ENCODE peak calls at places on chromosomes 16 and 17, in seven cellular contexts. F, N, J, B, X, O and P are unnamed samples.

GRCh38 chr17:74686761-74687160 is 26.0 kb downstream of the CD300LF start:
- DNase-seq in F (peak; percentile 17), N (no peak), J (no peak), B (peak; percentile 39), X (no peak), O (no peak), P (no peak)

GRCh38 chr17:45313419-45313771 is 3.4 kb downstream of the MAP3K14 start:
- DNase-seq in F (no peak), N (no peak), J (no peak), B (no peak), X (no peak), O (no peak), P (no peak)

GRCh38 chr16:85330694-85331188 is 218.5 kb upstream of the CIBAR2 start:
- DNase-seq in F (peak; percentile 71), N (peak; percentile 95), J (peak; percentile 78), B (peak; percentile 87), X (peak; percentile 86), O (peak; percentile 80), P (peak; percentile 53)

GRCh38 chr17:21674242-21674731 is 18.0 kb upstream of the KCNJ18 start:
- DNase-seq in F (no peak), N (no peak), J (no peak), B (no peak), X (no peak), O (peak; percentile 39), P (no peak)

GRCh38 chr17:75807861-75808260 is 23.3 kb downstream of the UNK start:
- DNase-seq in F (no peak), N (no peak), J (no peak), B (no peak), X (no peak), O (no peak), P (no peak)

GRCh38 chr17:35612924-35613521 is 25.9 kb downstream of the AP2B1 start:
- DNase-seq in F (peak; percentile 48), N (peak; percentile 64), J (peak; percentile 61), B (peak; percentile 56), X (peak; percentile 12), O (peak; percentile 52), P (peak; percentile 51)

GRCh38 chr16:11681977-11682654 is 13.9 kb downstream of the SNN start:
- DNase-seq in F (no peak), N (no peak), J (no peak), B (peak; percentile 94), X (no peak), O (no peak), P (no peak)

GRCh38 chr17:41483991-41484826 is 3.3 kb upstream of the KRT35 start:
- DNase-seq in F (peak; percentile 19), N (no peak), J (no peak), B (no peak), X (no peak), O (peak; percentile 26), P (no peak)

GRCh38 chr16:14018848-14019247 is 52.3 kb upstream of the MRTFB start:
- DNase-seq in F (no peak), N (no peak), J (no peak), B (no peak), X (no peak), O (no peak), P (no peak)

GRCh38 chr17:60439501-60439900 is 17.2 kb downstream of the CHCT1 start:
- DNase-seq in F (no peak), N (peak; percentile 61), J (no peak), B (no peak), X (no peak), O (no peak), P (no peak)

GRCh38 chr17:80753946-80754345 is 209.3 kb downstream of the RPTOR start:
- DNase-seq in F (no peak), N (no peak), J (no peak), B (no peak), X (no peak), O (no peak), P (no peak)

GRCh38 chr17:79798296-79799173 is 1.7 kb upstream of the CBX8 start:
- DNase-seq in F (no peak), N (peak; percentile 67), J (peak; percentile 57), B (no peak), X (no peak), O (peak; percentile 39), P (no peak)

GRCh38 chr17:28567604-28568003 is 3.7 kb downstream of the PIGS start:
- DNase-seq in F (no peak), N (no peak), J (no peak), B (peak; percentile 79), X (no peak), O (no peak), P (no peak)

GRCh38 chr17:70375406-70375805 is 206.1 kb downstream of the KCNJ2 start:
- DNase-seq in F (no peak), N (no peak), J (no peak), B (no peak), X (no peak), O (no peak), P (no peak)

GRCh38 chr16:27722892-27723450 is 173.0 kb downstream of the KATNIP start:
- DNase-seq in F (no peak), N (no peak), J (no peak), B (no peak), X (no peak), O (no peak), P (no peak)

GRCh38 chr17:28623696-28624095 is 9.7 kb upstream of the RSKR start:
- DNase-seq in F (no peak), N (no peak), J (no peak), B (no peak), X (no peak), O (no peak), P (no peak)

GRCh38 chr17:82416771-82417170 is 1.4 kb upstream of the HEXD start:
- DNase-seq in F (peak; percentile 23), N (peak; percentile 28), J (no peak), B (peak; percentile 58), X (no peak), O (no peak), P (no peak)

GRCh38 chr16:84673203-84673535 is 24.9 kb downstream of the KLHL36 start:
- DNase-seq in F (peak; percentile 56), N (peak; percentile 12), J (no peak), B (no peak), X (no peak), O (no peak), P (peak; percentile 81)

GRCh38 chr17:22512506-22512905 is 820.2 kb downstream of the KCNJ18 start:
- DNase-seq in F (no peak), N (no peak), J (no peak), B (no peak), X (no peak), O (no peak), P (no peak)

GRCh38 chr16:27305342-27305741 is 8.4 kb upstream of the IL4R start:
- DNase-seq in F (no peak), N (peak; percentile 69), J (no peak), B (no peak), X (no peak), O (no peak), P (no peak)

GRCh38 chr17:5703736-5704135 is 119.4 kb upstream of the NLRP1 start:
- DNase-seq in F (no peak), N (no peak), J (no peak), B (no peak), X (no peak), O (no peak), P (no peak)

GRCh38 chr17:81706757-81707624 is 3.8 kb downstream of the MRPL12 start:
- DNase-seq in F (no peak), N (no peak), J (no peak), B (no peak), X (no peak), O (no peak), P (no peak)

GRCh38 chr16:23570992-23571632 is 13.6 kb downstream of the UBFD1 start:
- DNase-seq in F (no peak), N (no peak), J (no peak), B (peak; percentile 82), X (no peak), O (no peak), P (no peak)

GRCh38 chr17:2453865-2454264 is 53.0 kb upstream of the MNT start:
- DNase-seq in F (no peak), N (no peak), J (no peak), B (no peak), X (no peak), O (no peak), P (no peak)

GRCh38 chr16:67961551-67961957 is 6.9 kb downstream of the SLC12A4 start:
- DNase-seq in F (peak; percentile 36), N (no peak), J (no peak), B (no peak), X (no peak), O (peak; percentile 82), P (no peak)

GRCh38 chr16:79150128-79150527 is 450.4 kb downstream of the MAF start:
- DNase-seq in F (no peak), N (no peak), J (peak; percentile 37), B (no peak), X (no peak), O (no peak), P (no peak)

GRCh38 chr16:25413962-25414361 is 156.3 kb upstream of the ZKSCAN2 start:
- DNase-seq in F (peak; percentile 41), N (peak; percentile 50), J (peak; percentile 37), B (no peak), X (no peak), O (no peak), P (no peak)

GRCh38 chr16:52741386-52741785 is 194.4 kb upstream of the TOX3 start:
- DNase-seq in F (no peak), N (no peak), J (no peak), B (no peak), X (no peak), O (no peak), P (no peak)

GRCh38 chr17:50080096-50080480 is 15.1 kb upstream of the PDK2 start:
- DNase-seq in F (no peak), N (no peak), J (no peak), B (no peak), X (no peak), O (no peak), P (no peak)

GRCh38 chr17:925846-926245 is 53.7 kb downstream of the NXN start:
- DNase-seq in F (no peak), N (no peak), J (no peak), B (no peak), X (no peak), O (no peak), P (no peak)
- H3K9me2 ChIP-seq in F (no peaks in the 10 kb centered on the region), N (no peaks in the 10 kb centered on the region), J (no peaks in the 10 kb centered on the region), B (no peaks in the 10 kb centered on the region), X (no peaks in the 10 kb centered on the region), O (no peaks in the 10 kb centered on the region), P (no peaks in the 10 kb centered on the region)

DNA sequence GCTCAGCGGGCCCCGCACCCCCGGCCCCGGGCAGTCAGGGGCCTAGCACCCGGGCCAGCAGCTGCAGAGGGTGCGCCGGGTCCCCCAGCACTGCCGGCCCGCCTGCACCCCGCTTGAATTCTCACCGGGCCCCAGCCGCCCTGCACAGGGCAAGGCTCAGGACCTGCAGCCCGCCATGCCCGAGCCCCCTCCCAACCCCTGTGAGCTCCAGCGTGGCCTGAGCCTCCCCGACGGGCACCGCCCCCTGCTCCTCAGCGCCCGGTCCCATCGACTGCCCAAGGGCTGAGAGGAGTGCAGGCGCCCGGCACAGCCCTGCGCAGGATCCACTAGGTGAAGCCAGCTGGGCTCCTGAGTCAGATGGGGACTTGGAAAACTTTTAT is 1.7 kb upstream of the BRCA1 start:
- DNase-seq in F (no peak), N (no peak), J (no peak), B (no peak), X (no peak), O (no peak), P (no peak)
- H3K9me2 ChIP-seq in F (no peaks in the 10 kb centered on the region), N (no peaks in the 10 kb centered on the region), J (no peaks in the 10 kb centered on the region), B (no peaks in the 10 kb centered on the region), X (no peaks in the 10 kb centered on the region), O (no peaks in the 10 kb centered on the region), P (no peaks in the 10 kb centered on the region)

GRCh38 chr16:30511509-30511908 is 14.9 kb downstream of the ZNF768 start:
- DNase-seq in F (no peak), N (no peak), J (no peak), B (no peak), X (no peak), O (no peak), P (no peak)
- H3K9me2 ChIP-seq in F (no peaks in the 10 kb centered on the region), N (no peaks in the 10 kb centered on the region), J (no peaks in the 10 kb centered on the region), B (no peaks in the 10 kb centered on the region), X (no peaks in the 10 kb centered on the region), O (no peaks in the 10 kb centered on the region), P (no peaks in the 10 kb centered on the region)

GRCh38 chr17:65176646-65177409 is 39.7 kb downstream of the RGS9 start:
- DNase-seq in F (no peak), N (no peak), J (no peak), B (no peak), X (no peak), O (no peak), P (no peak)
- H3K9me2 ChIP-seq in F (no peaks in the 10 kb centered on the region), N (no peaks in the 10 kb centered on the region), J (no peaks in the 10 kb centered on the region), B (no peaks in the 10 kb centered on the region), X (no peaks in the 10 kb centered on the region), O (no peaks in the 10 kb centered on the region), P (no peaks in the 10 kb centered on the region)